ENCODE peak calls at places on chromosomes 4 and X, in four cellular contexts. E is mesendoderm; G is CD4-positive, alpha-beta T cell; S is CD4-positive, CD25-positive, alpha-beta regulatory T cell. Y is an unnamed sample.

GRCh38 chr4:19694829-19695228 is 556.9 kb upstream of the SLIT2 start:
- DNase-seq in E (no peak), G (no peak), S (no peak), Y (no peak)

GRCh38 chr4:91325495-91325894 is 978.3 kb upstream of the GRID2 start:
- DNase-seq in E (no peak), G (no peak), S (no peak), Y (no peak)

GRCh38 chrX:125203379-125203736 is 116.3 kb upstream of the TEX13C start:
- DNase-seq in E (peak; percentile 28), G (no peak), S (no peak), Y (no peak)

GRCh38 chr4:25861422-25861926 is 1.3 kb downstream of the SEL1L3 start:
- DNase-seq in E (no peak), G (no peak), S (peak; percentile 18), Y (no peak)

GRCh38 chr4:4271912-4272311 is 18.0 kb downstream of the LYAR start:
- DNase-seq in E (peak; percentile 39), G (no peak), S (no peak), Y (no peak)

GRCh38 chrX:320126-320783 is 1.7 kb upstream of the GTPBP6 start:
- DNase-seq in E (no peak), G (no peak), S (no peak), Y (no peak)

GRCh38 chr4:10333942-10334341 is 123.3 kb downstream of the ZNF518B start:
- DNase-seq in E (peak; percentile 85), G (no peak), S (no peak), Y (no peak)

GRCh38 chrX:31209005-31209612 is 137.3 kb upstream of the FTHL17 start:
- DNase-seq in E (no peak), G (no peak), S (no peak), Y (no peak)

GRCh38 chrX:17007134-17007768 is 60.8 kb downstream of the REPS2 start:
- DNase-seq in E (peak; percentile 76), G (no peak), S (no peak), Y (no peak)

GRCh38 chrX:119625843-119626242 is 19.6 kb upstream of the NKRF start:
- DNase-seq in E (no peak), G (no peak), S (no peak), Y (no peak)

GRCh38 chr4:151427268-151427667 is 18.3 kb downstream of the FHIP1A start:
- DNase-seq in E (no peak), G (no peak), S (no peak), Y (no peak)

DNA sequence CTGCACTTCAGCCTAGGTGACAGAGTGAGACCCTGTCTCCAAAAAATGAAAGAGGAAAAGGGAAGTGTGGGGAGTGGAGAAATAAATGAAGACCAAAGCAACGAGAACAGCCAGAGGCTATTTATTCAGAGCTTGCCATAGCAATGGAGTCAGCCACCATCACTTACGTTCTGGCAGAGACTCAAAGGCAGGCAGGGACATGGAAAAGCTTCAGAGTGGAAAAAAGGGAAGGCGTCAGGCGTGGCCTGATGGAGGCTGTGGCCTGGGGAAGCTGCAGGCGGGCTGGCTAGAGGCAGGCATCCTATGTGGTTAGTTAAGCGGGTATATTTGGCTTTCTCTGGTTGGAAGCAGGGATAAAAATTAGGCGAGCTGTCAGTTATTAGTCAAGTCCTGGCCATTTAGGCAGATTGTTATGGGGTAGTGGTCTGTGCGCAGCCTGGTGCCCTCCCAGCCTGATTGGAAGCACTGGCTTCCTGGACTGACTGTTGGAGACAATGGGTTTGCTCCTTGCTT is 73.3 kb downstream of the DCTD start:
- DNase-seq in E (no peak), G (no peak), S (no peak), Y (no peak)
- H3K27me3 ChIP-seq in E (no peaks in the 10 kb centered on the region), G (peaks cover 3% of the 10 kb centered on the region), S (no peaks in the 10 kb centered on the region), Y (no peaks in the 10 kb centered on the region)

GRCh38 chr4:787561-787981 is 38.4 kb downstream of the CPLX1 start:
- DNase-seq in E (no peak), G (no peak), S (no peak), Y (no peak)
- H3K27me3 ChIP-seq in E (peaks cover 25% of the 10 kb centered on the region), G (peaks cover 47% of the 10 kb centered on the region), S (no peaks in the 10 kb centered on the region), Y (no peaks in the 10 kb centered on the region)

DNA sequence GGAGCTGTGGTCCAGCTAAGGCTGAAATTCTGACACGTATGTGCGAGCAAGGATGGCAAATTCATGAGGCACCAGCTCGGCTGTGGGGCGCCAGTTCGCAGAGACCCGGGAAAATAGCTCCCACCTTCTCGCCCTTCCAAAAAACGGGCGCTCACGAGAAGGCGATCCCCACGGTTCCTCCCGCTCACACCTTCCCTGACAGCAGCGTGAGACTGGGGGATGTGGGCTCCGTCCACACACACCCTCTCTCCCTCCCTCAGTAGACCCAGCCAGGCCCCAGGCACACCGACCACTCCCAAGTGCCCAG is 584 bp downstream of the GPC3 start:
- DNase-seq in E (no peak), G (no peak), S (no peak), Y (no peak)
- H3K27me3 ChIP-seq in E (no peaks in the 10 kb centered on the region), G (peaks cover 20% of the 10 kb centered on the region), S (no peaks in the 10 kb centered on the region), Y (peaks cover 6% of the 10 kb centered on the region)

GRCh38 chrX:33134164-33134563 is 77.2 kb downstream of the DMD start:
- DNase-seq in E (no peak), G (no peak), S (no peak), Y (no peak)
- H3K27me3 ChIP-seq in E (no peaks in the 10 kb centered on the region), G (no peaks in the 10 kb centered on the region), S (no peaks in the 10 kb centered on the region), Y (no peaks in the 10 kb centered on the region)

DNA sequence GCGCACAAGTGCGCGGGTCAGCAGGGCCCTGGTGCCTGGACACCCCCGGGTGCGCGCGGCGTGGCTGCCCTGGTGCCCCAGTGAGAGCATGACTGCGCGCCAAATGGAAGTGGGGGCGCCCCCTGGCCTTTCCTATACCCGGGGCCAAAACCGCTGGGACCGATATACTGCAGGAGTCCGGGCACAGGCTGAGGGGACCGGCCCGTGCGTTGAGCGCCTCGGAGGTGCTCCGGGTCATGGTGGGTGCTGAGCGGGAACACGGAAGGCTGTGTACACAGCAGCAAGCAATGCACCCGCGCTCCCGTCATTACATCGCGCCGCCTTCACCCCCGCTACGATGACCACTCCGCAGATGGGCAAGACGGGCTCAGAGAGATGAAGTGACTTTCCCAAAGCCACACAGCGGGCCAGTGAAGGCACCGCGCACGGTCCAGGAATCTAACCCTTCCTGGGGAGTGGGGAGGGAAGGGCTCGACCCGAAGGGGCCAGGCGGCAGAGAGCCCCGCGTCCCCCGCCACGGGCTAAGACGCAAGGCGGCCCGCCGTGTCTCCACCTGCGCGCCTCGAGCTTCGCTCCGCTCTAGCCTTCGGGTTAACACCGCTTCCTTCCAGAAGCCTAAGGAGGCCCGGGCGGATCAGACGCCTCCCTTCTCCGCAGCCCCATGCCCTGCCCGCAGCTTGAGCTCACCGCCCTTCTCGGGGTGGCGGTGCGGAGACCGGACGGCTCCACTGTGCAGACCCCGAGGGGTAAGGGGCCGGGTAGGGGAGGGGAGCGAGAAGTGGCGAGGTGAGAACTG is 11.3 kb downstream of the HMX1 start:
- DNase-seq in E (peak; percentile 84), G (no peak), S (no peak), Y (no peak)
- H3K27me3 ChIP-seq in E (peaks cover 58% of the 10 kb centered on the region), G (peaks cover 73% of the 10 kb centered on the region), S (peaks cover 2% of the 10 kb centered on the region), Y (peaks cover 12% of the 10 kb centered on the region)

GRCh38 chr4:77385124-77385969 is 220.3 kb upstream of the CXCL13 start:
- DNase-seq in E (peak; percentile 83), G (peak; percentile 16), S (peak; percentile 34), Y (peak; percentile 42)
- H3K27me3 ChIP-seq in E (no peaks in the 10 kb centered on the region), G (no peaks in the 10 kb centered on the region), S (no peaks in the 10 kb centered on the region), Y (no peaks in the 10 kb centered on the region)